ENCODE peak calls at places on chromosomes 12 and 14, in seven cellular contexts. Q is tibial nerve, B is HS-5, Y is dermis microvascular lymphatic vessel endothelial cell, T is NCI-H460, W is NCI-H1930, F is cardiac fibroblast. R is an unnamed sample.

GRCh38 chr14:54631016-54631415 is 64.1 kb downstream of the SAMD4A start:
- DNase-seq in Q (no peak), B (no peak), Y (no peak), T (no peak), W (no peak), F (no peak), R (no peak)

GRCh38 chr12:90682398-90682797 is 272.6 kb downstream of the CCER1 start:
- DNase-seq in Q (no peak), B (no peak), Y (no peak), T (no peak), W (no peak), F (peak), R (no peak)

GRCh38 chr12:84924956-84925355 is 12.4 kb upstream of the SLC6A15 start:
- DNase-seq in Q (no peak), B (peak), Y (no peak), T (no peak), W (no peak), F (peak), R (no peak)

GRCh38 chr14:80973918-80974317 is 18.5 kb downstream of the TSHR start:
- DNase-seq in Q (no peak), B (no peak), Y (no peak), T (no peak), W (no peak), F (no peak), R (no peak)

GRCh38 chr12:52057958-52058576 is 6.8 kb downstream of the NR4A1 start:
- DNase-seq in Q (no peak), B (no peak), Y (no peak), T (no peak), W (no peak), F (no peak), R (no peak)

GRCh38 chr14:71486274-71486673 is 446.0 kb upstream of the RGS6 start:
- DNase-seq in Q (peak), B (no peak), Y (no peak), T (no peak), W (no peak), F (peak), R (no peak)

GRCh38 chr14:79583738-79584405 is 627.4 kb downstream of the DIO2 start:
- DNase-seq in Q (no peak), B (peak), Y (no peak), T (peak), W (no peak), F (peak), R (no peak)

GRCh38 chr14:105480165-105480564 is 5.5 kb downstream of the CRIP2 start:
- DNase-seq in Q (no peak), B (no peak), Y (no peak), T (no peak), W (no peak), F (no peak), R (no peak)

GRCh38 chr14:34203271-34203722 is 252.4 kb upstream of the EGLN3 start:
- DNase-seq in Q (no peak), B (peak), Y (no peak), T (no peak), W (no peak), F (no peak), R (no peak)

GRCh38 chr12:65838330-65838976 is 14.2 kb downstream of the HMGA2 start:
- DNase-seq in Q (no peak), B (no peak), Y (no peak), T (no peak), W (no peak), F (no peak), R (no peak)

GRCh38 chr12:57899010-57899662 is 42.2 kb upstream of the ATP23 start:
- DNase-seq in Q (no peak), B (no peak), Y (no peak), T (no peak), W (no peak), F (peak), R (peak)

GRCh38 chr12:90067791-90068190 is 359.2 kb upstream of the ATP2B1 start:
- DNase-seq in Q (no peak), B (no peak), Y (no peak), T (no peak), W (no peak), F (no peak), R (no peak)

GRCh38 chr14:81236138-81236537 is 15.4 kb upstream of the GTF2A1 start:
- DNase-seq in Q (no peak), B (no peak), Y (no peak), T (no peak), W (no peak), F (no peak), R (no peak)

GRCh38 chr12:63353559-63353958 is 202.6 kb upstream of the AVPR1A start:
- DNase-seq in Q (no peak), B (peak), Y (peak), T (no peak), W (no peak), F (peak), R (no peak)

GRCh38 chr14:56199095-56199975 is 81.1 kb downstream of the PELI2 start:
- DNase-seq in Q (peak), B (peak), Y (no peak), T (peak), W (no peak), F (peak), R (no peak)

GRCh38 chr14:24331731-24332093 is 3.2 kb downstream of the ADCY4 start:
- DNase-seq in Q (no peak), B (no peak), Y (no peak), T (no peak), W (no peak), F (no peak), R (no peak)

GRCh38 chr14:64968651-64969050 is 3.5 kb downstream of the RAB15 start:
- DNase-seq in Q (no peak), B (no peak), Y (no peak), T (no peak), W (no peak), F (no peak), R (no peak)

GRCh38 chr14:97027256-97027999 is 230.2 kb downstream of the VRK1 start:
- DNase-seq in Q (no peak), B (no peak), Y (no peak), T (no peak), W (no peak), F (no peak), R (no peak)

R was measured in GM12892.